ENCODE peak calls at places on chromosomes 7 and 10, in six cellular contexts. N is neuronal stem cell, E is activated T-helper 1 cell treated with Interleukin-2 at 50 U/mL for 16 hours, U is ELR, O is NCI-H1417, J is LHCN-M2. M is an unnamed sample.

GRCh38 chr10:112721080-112721698 is 228.9 kb upstream of the TCF7L2 start:
- DNase-seq in N (no peak), E (no peak), U (peak), O (peak), J (peak), M (no peak)

GRCh38 chr7:17298840-17299476 is 506 bp downstream of the AHR start:
- DNase-seq in N (peak), E (peak), U (peak), O (peak), J (peak), M (peak)

GRCh38 chr7:159038066-159038465 is 106.6 kb downstream of the VIPR2 start:
- DNase-seq in N (no peak), E (no peak), U (no peak), O (no peak), J (no peak), M (peak)

GRCh38 chr7:142954680-142955268 is 7.4 kb downstream of the KEL start:
- DNase-seq in N (no peak), E (no peak), U (no peak), O (no peak), J (no peak), M (no peak)

GRCh38 chr10:86945361-86946214 is 11.8 kb downstream of the MMRN2 start:
- DNase-seq in N (no peak), E (no peak), U (peak), O (no peak), J (peak), M (peak)

GRCh38 chr7:34342403-34342802 is 315.6 kb upstream of the NPSR1 start:
- DNase-seq in N (no peak), E (no peak), U (no peak), O (no peak), J (no peak), M (no peak)

GRCh38 chr10:110379831-110380230 is 75.1 kb upstream of the SMNDC1 start:
- DNase-seq in N (no peak), E (no peak), U (no peak), O (no peak), J (no peak), M (no peak)

GRCh38 chr7:7617550-7617949 is 23.0 kb upstream of the UMAD1 start:
- DNase-seq in N (no peak), E (no peak), U (no peak), O (no peak), J (no peak), M (no peak)

GRCh38 chr10:118557946-118558345 is 37.5 kb downstream of the PRLHR start:
- DNase-seq in N (no peak), E (no peak), U (no peak), O (no peak), J (no peak), M (no peak)

GRCh38 chr10:87794285-87794684 is 23.7 kb downstream of the ATAD1 start:
- DNase-seq in N (no peak), E (no peak), U (no peak), O (no peak), J (no peak), M (no peak)

GRCh38 chr7:37369904-37370303 is 78.8 kb downstream of the ELMO1 start:
- DNase-seq in N (no peak), E (no peak), U (no peak), O (no peak), J (no peak), M (no peak)

GRCh38 chr7:127879436-127879835 is 151.8 kb downstream of the LRRC4 start:
- DNase-seq in N (no peak), E (no peak), U (no peak), O (no peak), J (no peak), M (no peak)